ENCODE peak calls at places on chromosome 21, in six cellular contexts. One of them, this sample, is unnamed.

GRCh38 chr21:33418686-33419085 is 15.5 kb downstream of the IFNGR2 start:
- DNase-seq in CMK: no peak
- DNase-seq in ACHN: no peak
- DNase-seq in nucleus accumbens: no peak
- DNase-seq in transverse colon: no peak
- DNase-seq in small intestine: no peak
- DNase-seq in this sample: no peak

GRCh38 chr21:44727321-44727720 is 15.9 kb upstream of the TSPEAR start:
- DNase-seq in small intestine: no peak
- DNase-seq in nucleus accumbens: no peak
- DNase-seq in CMK: no peak
- DNase-seq in ACHN: no peak
- DNase-seq in transverse colon: no peak
- DNase-seq in this sample: no peak

GRCh38 chr21:44828362-44829056 is 10.6 kb upstream of the SUMO3 start:
- DNase-seq in CMK: no peak
- DNase-seq in nucleus accumbens: no peak
- DNase-seq in transverse colon: no peak
- DNase-seq in small intestine: no peak
- DNase-seq in ACHN: no peak
- DNase-seq in this sample: no peak

GRCh38 chr21:45497846-45498645 is 44.2 kb downstream of the SLC19A1 start:
- DNase-seq in nucleus accumbens: no peak
- DNase-seq in CMK: no peak
- DNase-seq in transverse colon: no peak
- DNase-seq in small intestine: no peak
- DNase-seq in ACHN: no peak
- DNase-seq in this sample: no peak

GRCh38 chr21:38503588-38503987 is 5.3 kb upstream of the ERG start:
- DNase-seq in nucleus accumbens: no peak
- DNase-seq in small intestine: no peak
- DNase-seq in ACHN: no peak
- DNase-seq in transverse colon: no peak
- DNase-seq in CMK: no peak
- DNase-seq in this sample: no peak

GRCh38 chr21:23936224-23936623 is 1671.1 kb downstream of the MRPL39 start:
- DNase-seq in nucleus accumbens: no peak
- DNase-seq in ACHN: peak
- DNase-seq in transverse colon: no peak
- DNase-seq in small intestine: no peak
- DNase-seq in CMK: no peak
- DNase-seq in this sample: peak

GRCh38 chr21:44931501-44932365 is 8.1 kb upstream of the SLX9 start:
- DNase-seq in ACHN: peak
- DNase-seq in small intestine: no peak
- DNase-seq in CMK: no peak
- DNase-seq in nucleus accumbens: no peak
- DNase-seq in transverse colon: no peak
- DNase-seq in this sample: no peak

GRCh38 chr21:34580181-34580700 is 34.7 kb downstream of the RCAN1 start:
- DNase-seq in nucleus accumbens: no peak
- DNase-seq in transverse colon: peak
- DNase-seq in small intestine: peak
- DNase-seq in ACHN: no peak
- DNase-seq in CMK: no peak
- DNase-seq in this sample: peak

This sample was measured in HT-29.